ENCODE peak calls at places on chromosomes 1 and 21, in ten cellular contexts. One of them, this sample, is unnamed.

GRCh38 chr21:32330784-32331311 is 32.2 kb downstream of the MRAP start:
- DNase-seq in H1: no peak
- DNase-seq in hepatocyte: no peak
- DNase-seq in mammary epithelial cell: no peak
- DNase-seq in GM23338: no peak
- DNase-seq in PC-3: no peak
- DNase-seq in OCI-LY7: no peak
- DNase-seq in HCT116: no peak
- DNase-seq in neuronal stem cell: peak
- DNase-seq in fibroblast of lung: no peak
- DNase-seq in this sample: no peak

GRCh38 chr1:110481968-110482623 is 31.1 kb downstream of the PROK1 start:
- DNase-seq in H1: no peak
- DNase-seq in hepatocyte: no peak
- DNase-seq in mammary epithelial cell: no peak
- DNase-seq in GM23338: peak
- DNase-seq in PC-3: no peak
- DNase-seq in OCI-LY7: no peak
- DNase-seq in HCT116: no peak
- DNase-seq in neuronal stem cell: no peak
- DNase-seq in fibroblast of lung: no peak
- DNase-seq in this sample: no peak

GRCh38 chr1:169644298-169644697 is 14.4 kb upstream of the SELP start:
- DNase-seq in H1: no peak
- DNase-seq in hepatocyte: no peak
- DNase-seq in mammary epithelial cell: no peak
- DNase-seq in GM23338: no peak
- DNase-seq in PC-3: no peak
- DNase-seq in OCI-LY7: no peak
- DNase-seq in HCT116: no peak
- DNase-seq in neuronal stem cell: no peak
- DNase-seq in fibroblast of lung: no peak
- DNase-seq in this sample: no peak

GRCh38 chr1:31458287-31458896 is 45.4 kb downstream of the SERINC2 start:
- DNase-seq in H1: no peak
- DNase-seq in hepatocyte: no peak
- DNase-seq in mammary epithelial cell: no peak
- DNase-seq in GM23338: no peak
- DNase-seq in PC-3: no peak
- DNase-seq in OCI-LY7: no peak
- DNase-seq in HCT116: no peak
- DNase-seq in neuronal stem cell: no peak
- DNase-seq in fibroblast of lung: no peak
- DNase-seq in this sample: no peak

GRCh38 chr1:48686159-48686558 is 90.5 kb downstream of the BEND5 start:
- DNase-seq in H1: no peak
- DNase-seq in hepatocyte: no peak
- DNase-seq in mammary epithelial cell: no peak
- DNase-seq in GM23338: no peak
- DNase-seq in PC-3: no peak
- DNase-seq in OCI-LY7: no peak
- DNase-seq in HCT116: no peak
- DNase-seq in neuronal stem cell: no peak
- DNase-seq in fibroblast of lung: no peak
- DNase-seq in this sample: no peak

GRCh38 chr1:234597894-234598293 is 12.1 kb downstream of the IRF2BP2 start:
- DNase-seq in H1: no peak
- DNase-seq in hepatocyte: peak
- DNase-seq in mammary epithelial cell: peak
- DNase-seq in GM23338: peak
- DNase-seq in PC-3: peak
- DNase-seq in OCI-LY7: peak
- DNase-seq in HCT116: no peak
- DNase-seq in neuronal stem cell: no peak
- DNase-seq in fibroblast of lung: peak
- DNase-seq in this sample: peak

GRCh38 chr1:148264374-148265276 is 112.5 kb upstream of the NBPF11 start:
- DNase-seq in H1: peak
- DNase-seq in hepatocyte: peak
- DNase-seq in mammary epithelial cell: peak
- DNase-seq in GM23338: peak
- DNase-seq in PC-3: no peak
- DNase-seq in OCI-LY7: no peak
- DNase-seq in HCT116: peak
- DNase-seq in neuronal stem cell: peak
- DNase-seq in fibroblast of lung: peak
- DNase-seq in this sample: no peak

GRCh38 chr1:1782399-1783221 is 4.3 kb upstream of the NADK start:
- DNase-seq in H1: peak
- DNase-seq in hepatocyte: peak
- DNase-seq in mammary epithelial cell: no peak
- DNase-seq in GM23338: peak
- DNase-seq in PC-3: peak
- DNase-seq in OCI-LY7: peak
- DNase-seq in HCT116: no peak
- DNase-seq in neuronal stem cell: no peak
- DNase-seq in fibroblast of lung: peak
- DNase-seq in this sample: peak

GRCh38 chr1:4044967-4045366 is 144.9 kb upstream of the C1orf174 start:
- DNase-seq in H1: no peak
- DNase-seq in hepatocyte: no peak
- DNase-seq in mammary epithelial cell: no peak
- DNase-seq in GM23338: no peak
- DNase-seq in PC-3: no peak
- DNase-seq in OCI-LY7: peak
- DNase-seq in HCT116: no peak
- DNase-seq in neuronal stem cell: no peak
- DNase-seq in fibroblast of lung: no peak
- DNase-seq in this sample: peak

GRCh38 chr1:111602974-111603373 is 16.6 kb upstream of the RAP1A start:
- DNase-seq in H1: no peak
- DNase-seq in hepatocyte: no peak
- DNase-seq in mammary epithelial cell: no peak
- DNase-seq in GM23338: no peak
- DNase-seq in PC-3: no peak
- DNase-seq in OCI-LY7: no peak
- DNase-seq in HCT116: no peak
- DNase-seq in neuronal stem cell: no peak
- DNase-seq in fibroblast of lung: no peak
- DNase-seq in this sample: no peak

DNA sequence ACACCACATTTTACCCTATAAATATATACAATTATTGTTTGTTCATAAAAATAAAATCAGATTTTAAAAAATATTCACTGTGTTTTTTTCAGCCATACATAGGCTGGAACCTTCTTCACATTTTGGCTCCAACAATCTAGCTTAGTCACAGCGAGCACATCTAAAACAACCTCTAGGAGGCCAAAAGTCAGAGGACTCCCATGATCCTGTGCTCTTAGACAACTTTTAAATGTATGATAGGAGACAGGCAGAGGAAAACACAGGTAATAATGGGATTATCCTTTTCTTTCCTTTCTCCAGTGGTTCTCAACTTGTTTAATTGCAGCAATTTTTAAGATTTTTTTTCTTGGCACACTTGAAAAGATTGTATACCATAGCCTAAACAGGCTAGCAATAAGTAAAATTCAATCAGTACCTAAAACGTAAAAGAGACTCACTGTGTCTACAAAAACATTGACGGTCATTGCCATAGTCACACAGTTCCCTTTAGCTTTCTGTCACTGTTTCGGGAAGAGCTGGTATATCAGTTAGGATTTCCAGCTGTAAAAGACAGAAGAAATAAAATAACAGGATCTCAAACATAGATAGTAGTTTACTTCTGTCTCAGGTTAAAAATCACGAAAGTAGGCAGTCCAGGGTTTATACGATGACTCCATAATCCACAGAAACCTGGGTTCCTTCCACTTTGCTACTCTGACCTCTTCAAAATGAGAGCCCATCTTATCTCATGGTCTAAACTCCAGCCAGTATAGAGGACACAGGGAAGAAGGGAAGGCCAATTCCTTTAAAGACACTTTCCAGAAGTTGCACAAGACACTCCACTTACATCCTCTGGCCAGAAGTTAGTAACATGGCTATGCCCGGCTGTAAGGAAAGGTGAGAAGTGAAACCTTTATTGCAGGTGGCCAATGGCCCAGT is 39.2 kb upstream of the CR1L start:
- DNase-seq in H1: no peak
- DNase-seq in hepatocyte: no peak
- DNase-seq in mammary epithelial cell: no peak
- DNase-seq in GM23338: peak
- DNase-seq in PC-3: peak
- DNase-seq in OCI-LY7: no peak
- DNase-seq in HCT116: peak
- DNase-seq in neuronal stem cell: no peak
- DNase-seq in fibroblast of lung: peak
- DNase-seq in this sample: no peak
- H2AFZ ChIP-seq in H1: no peak
- H2AFZ ChIP-seq in hepatocyte: no peak
- H2AFZ ChIP-seq in mammary epithelial cell: peak
- H2AFZ ChIP-seq in GM23338: no peak
- H2AFZ ChIP-seq in PC-3: no peak
- H2AFZ ChIP-seq in OCI-LY7: no peak
- H2AFZ ChIP-seq in HCT116: peak
- H2AFZ ChIP-seq in neuronal stem cell: no peak
- H2AFZ ChIP-seq in fibroblast of lung: no peak
- H2AFZ ChIP-seq in this sample: no peak

GRCh38 chr1:44405804-44406743 is 1.0 kb downstream of the RNF220 start:
- DNase-seq in H1: peak
- DNase-seq in hepatocyte: peak
- DNase-seq in mammary epithelial cell: no peak
- DNase-seq in GM23338: peak
- DNase-seq in PC-3: peak
- DNase-seq in OCI-LY7: no peak
- DNase-seq in HCT116: no peak
- DNase-seq in neuronal stem cell: no peak
- DNase-seq in fibroblast of lung: peak
- DNase-seq in this sample: peak
- H3K4me3 ChIP-seq in H1: peak
- H3K4me3 ChIP-seq in hepatocyte: peak
- H3K4me3 ChIP-seq in mammary epithelial cell: peak
- H3K4me3 ChIP-seq in GM23338: peak
- H3K4me3 ChIP-seq in PC-3: peak
- H3K4me3 ChIP-seq in OCI-LY7: no peak
- H3K4me3 ChIP-seq in HCT116: peak
- H3K4me3 ChIP-seq in neuronal stem cell: peak
- H3K4me3 ChIP-seq in fibroblast of lung: peak
- H3K4me3 ChIP-seq in this sample: peak

GRCh38 chr1:54546651-54547348 is 1.2 kb upstream of the ACOT11 start:
- DNase-seq in H1: no peak
- DNase-seq in hepatocyte: peak
- DNase-seq in mammary epithelial cell: no peak
- DNase-seq in GM23338: no peak
- DNase-seq in PC-3: no peak
- DNase-seq in OCI-LY7: no peak
- DNase-seq in HCT116: no peak
- DNase-seq in neuronal stem cell: no peak
- DNase-seq in fibroblast of lung: no peak
- DNase-seq in this sample: peak
- H3K27ac ChIP-seq in H1: no peak
- H3K27ac ChIP-seq in hepatocyte: no peak
- H3K27ac ChIP-seq in mammary epithelial cell: no peak
- H3K27ac ChIP-seq in GM23338: no peak
- H3K27ac ChIP-seq in PC-3: no peak
- H3K27ac ChIP-seq in OCI-LY7: no peak
- H3K27ac ChIP-seq in HCT116: no peak
- H3K27ac ChIP-seq in neuronal stem cell: no peak
- H3K27ac ChIP-seq in fibroblast of lung: no peak
- H3K27ac ChIP-seq in this sample: no peak

GRCh38 chr21:42009831-42010506 is at the start of gene ZBTB21:
- DNase-seq in H1: peak
- DNase-seq in hepatocyte: peak
- DNase-seq in mammary epithelial cell: peak
- DNase-seq in GM23338: peak
- DNase-seq in PC-3: peak
- DNase-seq in OCI-LY7: peak
- DNase-seq in HCT116: peak
- DNase-seq in neuronal stem cell: peak
- DNase-seq in fibroblast of lung: peak
- DNase-seq in this sample: peak

GRCh38 chr21:42012763-42013329 is 2.7 kb upstream of the ZBTB21 start:
- DNase-seq in H1: peak
- DNase-seq in hepatocyte: no peak
- DNase-seq in mammary epithelial cell: no peak
- DNase-seq in GM23338: no peak
- DNase-seq in PC-3: peak
- DNase-seq in OCI-LY7: no peak
- DNase-seq in HCT116: no peak
- DNase-seq in neuronal stem cell: no peak
- DNase-seq in fibroblast of lung: no peak
- DNase-seq in this sample: no peak

GRCh38 chr21:42012344-42012743 is 2.2 kb upstream of the ZBTB21 start:
- DNase-seq in H1: no peak
- DNase-seq in hepatocyte: no peak
- DNase-seq in mammary epithelial cell: no peak
- DNase-seq in GM23338: no peak
- DNase-seq in PC-3: no peak
- DNase-seq in OCI-LY7: no peak
- DNase-seq in HCT116: no peak
- DNase-seq in neuronal stem cell: no peak
- DNase-seq in fibroblast of lung: no peak
- DNase-seq in this sample: no peak

GRCh38 chr21:42009018-42009830 is 936 bp downstream of the ZBTB21 start:
- DNase-seq in H1: peak
- DNase-seq in hepatocyte: peak
- DNase-seq in mammary epithelial cell: peak
- DNase-seq in GM23338: peak
- DNase-seq in PC-3: peak
- DNase-seq in OCI-LY7: peak
- DNase-seq in HCT116: no peak
- DNase-seq in neuronal stem cell: peak
- DNase-seq in fibroblast of lung: peak
- DNase-seq in this sample: peak

DNA sequence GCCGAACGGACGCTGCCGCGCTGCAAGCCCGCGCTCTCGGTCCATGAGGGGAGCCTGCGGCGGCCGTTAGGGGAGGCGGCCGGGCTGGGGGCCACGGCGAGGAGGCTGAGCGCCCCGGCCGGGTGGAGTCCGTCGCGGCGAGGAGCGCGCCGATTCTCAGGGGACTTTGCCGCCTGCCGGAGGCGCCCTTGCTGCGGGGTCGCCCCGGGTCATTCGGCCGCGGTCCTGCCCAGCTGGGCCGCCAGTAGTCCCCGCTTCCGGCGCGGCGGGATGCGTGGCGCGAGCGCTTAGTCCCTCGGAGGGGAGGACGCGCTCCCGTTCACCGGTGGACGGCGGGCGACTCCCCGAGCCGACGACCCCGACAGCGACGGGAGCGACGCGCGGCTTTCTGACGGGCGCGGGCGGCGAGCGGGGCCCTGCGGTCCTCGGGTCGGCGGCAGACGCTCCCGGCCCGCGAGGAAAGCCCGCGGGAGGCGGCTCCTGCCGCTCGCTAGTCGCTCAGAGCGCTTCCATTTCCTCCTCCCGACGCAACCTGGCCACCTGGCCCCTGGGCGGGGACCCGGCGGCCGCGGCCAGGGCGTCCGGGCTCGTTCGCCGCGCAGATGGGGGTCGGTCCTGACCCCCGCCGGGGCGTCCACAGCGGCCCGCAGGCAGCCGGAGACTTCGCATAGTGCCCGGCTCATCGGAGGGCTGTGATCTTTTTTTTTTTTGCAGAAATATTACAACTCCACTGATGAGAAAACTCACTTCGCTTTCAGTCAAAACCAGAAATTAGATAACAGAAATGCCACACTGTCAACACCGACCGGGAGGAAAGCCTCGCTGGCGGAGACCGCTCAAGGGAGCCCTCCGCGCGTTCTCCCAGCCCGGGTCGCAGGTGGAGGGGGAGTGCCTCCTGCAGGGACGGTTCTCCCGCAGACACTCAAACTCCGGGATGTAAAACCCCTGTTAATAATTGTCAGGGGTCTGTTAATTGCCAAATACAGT is 640 bp upstream of the ZBTB21 start:
- DNase-seq in H1: no peak
- DNase-seq in hepatocyte: peak
- DNase-seq in mammary epithelial cell: peak
- DNase-seq in GM23338: peak
- DNase-seq in PC-3: peak
- DNase-seq in OCI-LY7: peak
- DNase-seq in HCT116: no peak
- DNase-seq in neuronal stem cell: peak
- DNase-seq in fibroblast of lung: no peak
- DNase-seq in this sample: no peak
- H2AFZ ChIP-seq in H1: no peak
- H2AFZ ChIP-seq in hepatocyte: peak
- H2AFZ ChIP-seq in mammary epithelial cell: peak
- H2AFZ ChIP-seq in GM23338: peak
- H2AFZ ChIP-seq in PC-3: peak
- H2AFZ ChIP-seq in OCI-LY7: peak
- H2AFZ ChIP-seq in HCT116: no peak
- H2AFZ ChIP-seq in neuronal stem cell: peak
- H2AFZ ChIP-seq in fibroblast of lung: no peak
- H2AFZ ChIP-seq in this sample: no peak

This sample was measured in Karpas-422.